ENCODE peak calls at places on chromosomes 7 and 10, in seven cellular contexts. One of them, this sample, is unnamed.

GRCh38 chr7:85125679-85126078 is 61.2 kb downstream of the SEMA3D start:
- DNase-seq in esophagus squamous epithelium: no peak
- DNase-seq in CD8-positive, alpha-beta T cell: no peak
- DNase-seq in heart left ventricle: no peak
- DNase-seq in cardiac muscle cell: no peak
- DNase-seq in HCT116: no peak
- DNase-seq in stomach: no peak
- DNase-seq in this sample: no peak

GRCh38 chr7:74066626-74067025 is 17.0 kb upstream of the LIMK1 start:
- DNase-seq in esophagus squamous epithelium: no peak
- DNase-seq in CD8-positive, alpha-beta T cell: no peak
- DNase-seq in heart left ventricle: peak; percentile 26
- DNase-seq in cardiac muscle cell: no peak
- DNase-seq in HCT116: no peak
- DNase-seq in stomach: no peak
- DNase-seq in this sample: no peak

GRCh38 chr7:26550492-26550891 is 258.8 kb downstream of the SNX10 start:
- DNase-seq in esophagus squamous epithelium: no peak
- DNase-seq in CD8-positive, alpha-beta T cell: no peak
- DNase-seq in heart left ventricle: no peak
- DNase-seq in cardiac muscle cell: no peak
- DNase-seq in HCT116: no peak
- DNase-seq in stomach: no peak
- DNase-seq in this sample: no peak

GRCh38 chr10:44520651-44521050 is 135.8 kb upstream of the CXCL12 start:
- DNase-seq in esophagus squamous epithelium: no peak
- DNase-seq in CD8-positive, alpha-beta T cell: no peak
- DNase-seq in heart left ventricle: no peak
- DNase-seq in cardiac muscle cell: no peak
- DNase-seq in HCT116: no peak
- DNase-seq in stomach: no peak
- DNase-seq in this sample: no peak

GRCh38 chr10:99941942-99942835 is 67.6 kb downstream of the DNMBP start:
- DNase-seq in esophagus squamous epithelium: no peak
- DNase-seq in CD8-positive, alpha-beta T cell: no peak
- DNase-seq in heart left ventricle: no peak
- DNase-seq in cardiac muscle cell: peak; percentile 79
- DNase-seq in HCT116: no peak
- DNase-seq in stomach: no peak
- DNase-seq in this sample: no peak

GRCh38 chr10:122132882-122133634 is 138.0 kb upstream of the BTBD16 start:
- DNase-seq in esophagus squamous epithelium: no peak
- DNase-seq in CD8-positive, alpha-beta T cell: no peak
- DNase-seq in heart left ventricle: no peak
- DNase-seq in cardiac muscle cell: no peak
- DNase-seq in HCT116: no peak
- DNase-seq in stomach: no peak
- DNase-seq in this sample: no peak

GRCh38 chr10:119409906-119410305 is 132.6 kb downstream of the RGS10 start:
- DNase-seq in esophagus squamous epithelium: no peak
- DNase-seq in CD8-positive, alpha-beta T cell: no peak
- DNase-seq in heart left ventricle: peak; percentile 89
- DNase-seq in cardiac muscle cell: no peak
- DNase-seq in HCT116: no peak
- DNase-seq in stomach: peak; percentile 58
- DNase-seq in this sample: no peak

GRCh38 chr10:110783509-110784103 is 88.1 kb upstream of the PDCD4 start:
- DNase-seq in esophagus squamous epithelium: no peak
- DNase-seq in CD8-positive, alpha-beta T cell: peak; percentile 90
- DNase-seq in heart left ventricle: no peak
- DNase-seq in cardiac muscle cell: no peak
- DNase-seq in HCT116: no peak
- DNase-seq in stomach: no peak
- DNase-seq in this sample: no peak

GRCh38 chr10:116918583-116918982 is 69.3 kb downstream of the ENO4 start:
- DNase-seq in esophagus squamous epithelium: no peak
- DNase-seq in CD8-positive, alpha-beta T cell: no peak
- DNase-seq in heart left ventricle: no peak
- DNase-seq in cardiac muscle cell: no peak
- DNase-seq in HCT116: no peak
- DNase-seq in stomach: no peak
- DNase-seq in this sample: no peak

GRCh38 chr10:30476511-30476910 is 42.5 kb downstream of the MAP3K8 start:
- DNase-seq in esophagus squamous epithelium: no peak
- DNase-seq in CD8-positive, alpha-beta T cell: no peak
- DNase-seq in heart left ventricle: no peak
- DNase-seq in cardiac muscle cell: no peak
- DNase-seq in HCT116: no peak
- DNase-seq in stomach: no peak
- DNase-seq in this sample: no peak

GRCh38 chr7:72925546-72926120 is 738 bp downstream of the POM121 start:
- DNase-seq in esophagus squamous epithelium: no peak
- DNase-seq in CD8-positive, alpha-beta T cell: no peak
- DNase-seq in heart left ventricle: no peak
- DNase-seq in cardiac muscle cell: peak; percentile 6
- DNase-seq in HCT116: no peak
- DNase-seq in stomach: no peak
- DNase-seq in this sample: no peak

GRCh38 chr7:17062433-17063383 is 180.9 kb upstream of the AGR3 start:
- DNase-seq in esophagus squamous epithelium: no peak
- DNase-seq in CD8-positive, alpha-beta T cell: no peak
- DNase-seq in heart left ventricle: no peak
- DNase-seq in cardiac muscle cell: no peak
- DNase-seq in HCT116: no peak
- DNase-seq in stomach: no peak
- DNase-seq in this sample: no peak

DNA sequence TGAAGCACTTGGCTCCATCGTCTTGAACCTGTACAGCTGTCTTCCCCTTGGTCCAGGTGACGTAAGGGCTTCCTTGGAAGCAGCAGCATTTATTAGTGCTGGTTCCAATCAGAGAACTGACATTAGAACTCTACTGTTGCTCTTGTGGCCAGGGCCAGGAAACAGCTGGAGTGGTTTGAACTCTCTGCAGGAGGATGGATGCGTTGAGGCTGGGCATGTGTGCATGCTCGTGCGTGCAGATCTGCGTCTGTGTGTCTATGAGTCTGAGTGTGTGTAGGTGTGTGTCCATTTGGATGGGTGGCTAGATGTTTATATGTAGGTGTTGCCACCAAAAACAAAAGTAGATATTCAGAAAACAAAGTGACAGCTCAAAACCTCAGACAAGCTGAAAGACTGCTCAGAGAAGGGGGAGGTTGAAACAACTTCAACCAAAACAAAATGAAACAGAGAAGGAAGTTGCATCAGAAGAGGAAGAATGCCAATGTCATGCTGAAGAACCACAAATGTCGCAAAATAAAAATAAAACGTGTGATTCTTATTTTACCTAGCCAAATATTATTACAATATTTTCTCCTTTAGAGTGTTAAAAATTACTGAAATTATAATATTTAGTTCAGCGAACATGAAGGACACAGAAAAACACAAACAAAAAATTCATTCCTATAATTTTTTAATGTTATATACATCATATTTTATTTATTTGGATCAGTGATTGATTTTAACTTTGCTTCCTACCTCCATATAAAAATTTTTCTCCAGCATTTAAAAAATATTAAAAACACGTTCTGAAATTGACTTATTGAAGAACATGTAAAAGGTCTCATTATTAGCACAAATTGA is 96.1 kb upstream of the MKLN1 start:
- DNase-seq in esophagus squamous epithelium: no peak
- DNase-seq in CD8-positive, alpha-beta T cell: peak; percentile 86
- DNase-seq in heart left ventricle: no peak
- DNase-seq in cardiac muscle cell: no peak
- DNase-seq in HCT116: no peak
- DNase-seq in stomach: peak; percentile 31
- DNase-seq in this sample: no peak
- H3K4me1 ChIP-seq in esophagus squamous epithelium: peaks cover 4% of the 10 kb centered on the region
- H3K4me1 ChIP-seq in CD8-positive, alpha-beta T cell: peaks cover 32% of the 10 kb centered on the region
- H3K4me1 ChIP-seq in heart left ventricle: peaks cover 21% of the 10 kb centered on the region
- H3K4me1 ChIP-seq in cardiac muscle cell: no peaks in the 10 kb centered on the region
- H3K4me1 ChIP-seq in HCT116: peaks cover 14% of the 10 kb centered on the region
- H3K4me1 ChIP-seq in stomach: no peaks in the 10 kb centered on the region
- H3K4me1 ChIP-seq in this sample: peaks cover 12% of the 10 kb centered on the region

DNA sequence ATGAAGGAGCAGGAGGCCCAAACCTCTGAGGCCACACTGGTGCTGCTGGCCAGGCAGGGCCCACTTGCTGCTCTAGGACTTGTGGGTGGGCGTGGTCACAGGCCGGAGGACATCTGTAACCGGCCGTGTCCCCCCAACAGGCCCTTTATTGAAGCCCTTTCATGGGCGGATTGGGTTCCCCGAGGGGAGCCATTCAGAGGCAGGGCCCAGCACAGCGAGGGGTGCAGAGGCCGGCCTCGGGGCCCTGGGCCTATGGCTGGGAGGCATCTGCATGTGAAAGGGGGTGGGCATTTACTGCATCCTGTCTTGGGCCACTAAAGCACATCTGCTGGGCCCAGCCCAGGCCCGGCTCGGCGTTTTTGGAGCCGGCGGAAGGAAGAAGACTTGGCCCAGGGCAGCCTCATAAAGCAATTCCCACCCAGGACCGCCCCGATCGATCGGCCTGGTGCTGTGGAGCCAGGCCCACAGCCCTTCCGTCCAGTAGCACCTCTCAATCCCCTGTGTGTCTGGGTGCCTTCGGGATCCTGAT is 8.4 kb downstream of the LHPP start:
- DNase-seq in esophagus squamous epithelium: no peak
- DNase-seq in CD8-positive, alpha-beta T cell: no peak
- DNase-seq in heart left ventricle: no peak
- DNase-seq in cardiac muscle cell: no peak
- DNase-seq in HCT116: no peak
- DNase-seq in stomach: no peak
- DNase-seq in this sample: no peak
- H3K4me3 ChIP-seq in esophagus squamous epithelium: no peak overlapping the region
- H3K4me3 ChIP-seq in CD8-positive, alpha-beta T cell: no peak overlapping the region
- H3K4me3 ChIP-seq in heart left ventricle: no peak overlapping the region
- H3K4me3 ChIP-seq in cardiac muscle cell: no peak overlapping the region
- H3K4me3 ChIP-seq in HCT116: no peak overlapping the region
- H3K4me3 ChIP-seq in stomach: no peak overlapping the region
- H3K4me3 ChIP-seq in this sample: no peak overlapping the region

GRCh38 chr10:113977174-113977573 is 66.5 kb upstream of the ADRB1 start:
- DNase-seq in esophagus squamous epithelium: no peak
- DNase-seq in CD8-positive, alpha-beta T cell: no peak
- DNase-seq in heart left ventricle: no peak
- DNase-seq in cardiac muscle cell: no peak
- DNase-seq in HCT116: no peak
- DNase-seq in stomach: no peak
- DNase-seq in this sample: no peak
- TF ChIP-seq CTCF in esophagus squamous epithelium: no peak
- TF ChIP-seq CTCF in CD8-positive, alpha-beta T cell: no peak
- TF ChIP-seq CTCF in heart left ventricle: no peak
- TF ChIP-seq CTCF in cardiac muscle cell: no peak
- TF ChIP-seq CTCF in HCT116: no peak
- TF ChIP-seq CTCF in stomach: no peak
- TF ChIP-seq CTCF in this sample: no peak

GRCh38 chr7:818031-818699 is 14.1 kb upstream of the SUN1 start:
- DNase-seq in esophagus squamous epithelium: no peak
- DNase-seq in CD8-positive, alpha-beta T cell: no peak
- DNase-seq in heart left ventricle: no peak
- DNase-seq in cardiac muscle cell: no peak
- DNase-seq in HCT116: peak; percentile 36
- DNase-seq in stomach: no peak
- DNase-seq in this sample: no peak
- H3K4me1 ChIP-seq in esophagus squamous epithelium: peaks cover 39% of the 10 kb centered on the region
- H3K4me1 ChIP-seq in CD8-positive, alpha-beta T cell: peaks cover 20% of the 10 kb centered on the region
- H3K4me1 ChIP-seq in heart left ventricle: peaks cover 76% of the 10 kb centered on the region
- H3K4me1 ChIP-seq in cardiac muscle cell: peaks cover 37% of the 10 kb centered on the region
- H3K4me1 ChIP-seq in HCT116: peaks cover 47% of the 10 kb centered on the region
- H3K4me1 ChIP-seq in stomach: peaks cover 32% of the 10 kb centered on the region
- H3K4me1 ChIP-seq in this sample: peaks cover 15% of the 10 kb centered on the region

GRCh38 chr10:35638116-35638515 is 4.0 kb downstream of the FZD8 start:
- DNase-seq in esophagus squamous epithelium: no peak
- DNase-seq in CD8-positive, alpha-beta T cell: no peak
- DNase-seq in heart left ventricle: no peak
- DNase-seq in cardiac muscle cell: no peak
- DNase-seq in HCT116: no peak
- DNase-seq in stomach: no peak
- DNase-seq in this sample: no peak

GRCh38 chr10:35640474-35640873 is 1.6 kb downstream of the FZD8 start:
- DNase-seq in esophagus squamous epithelium: no peak
- DNase-seq in CD8-positive, alpha-beta T cell: no peak
- DNase-seq in heart left ventricle: peak; percentile 85
- DNase-seq in cardiac muscle cell: peak; percentile 87
- DNase-seq in HCT116: no peak
- DNase-seq in stomach: peak; percentile 69
- DNase-seq in this sample: peak; percentile 67

GRCh38 chr10:35639651-35640311 is 2.3 kb downstream of the FZD8 start:
- DNase-seq in esophagus squamous epithelium: no peak
- DNase-seq in CD8-positive, alpha-beta T cell: no peak
- DNase-seq in heart left ventricle: no peak
- DNase-seq in cardiac muscle cell: peak; percentile 56
- DNase-seq in HCT116: no peak
- DNase-seq in stomach: peak; percentile 33
- DNase-seq in this sample: no peak

GRCh38 chr10:35637456-35637855 is 4.6 kb downstream of the FZD8 start:
- DNase-seq in esophagus squamous epithelium: no peak
- DNase-seq in CD8-positive, alpha-beta T cell: no peak
- DNase-seq in heart left ventricle: no peak
- DNase-seq in cardiac muscle cell: peak; percentile 65
- DNase-seq in HCT116: no peak
- DNase-seq in stomach: no peak
- DNase-seq in this sample: no peak

DNA sequence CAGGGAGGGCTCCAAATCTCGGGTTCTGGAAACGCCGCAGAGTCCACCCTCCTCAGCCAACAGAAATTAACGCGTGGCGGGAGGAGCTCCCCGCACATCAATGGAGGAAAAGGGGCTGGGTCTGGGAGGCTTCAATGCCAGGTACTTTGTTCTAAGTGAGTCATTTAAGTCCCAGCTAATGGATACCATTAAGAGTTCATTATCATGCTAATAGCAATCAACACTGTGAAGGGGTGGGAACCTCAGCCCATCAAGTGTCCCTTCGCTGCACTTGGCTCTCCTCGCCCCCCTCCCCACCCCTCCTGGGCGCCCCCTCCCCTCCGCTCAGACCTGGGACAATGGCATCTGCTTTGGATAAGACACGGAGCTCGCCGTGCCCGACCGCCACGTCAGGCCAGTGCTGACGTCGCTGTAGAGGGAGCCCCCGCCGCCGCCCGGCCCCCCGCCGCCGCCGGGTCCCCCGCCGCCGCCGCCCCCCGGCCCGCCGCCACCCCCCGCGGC is 3.0 kb downstream of the FZD8 start:
- DNase-seq in esophagus squamous epithelium: no peak
- DNase-seq in CD8-positive, alpha-beta T cell: no peak
- DNase-seq in heart left ventricle: no peak
- DNase-seq in cardiac muscle cell: peak; percentile 60
- DNase-seq in HCT116: no peak
- DNase-seq in stomach: no peak
- DNase-seq in this sample: no peak
- H3K4me3 ChIP-seq in esophagus squamous epithelium: no peak overlapping the region
- H3K4me3 ChIP-seq in CD8-positive, alpha-beta T cell: no peak overlapping the region
- H3K4me3 ChIP-seq in heart left ventricle: no peak overlapping the region
- H3K4me3 ChIP-seq in cardiac muscle cell: peak overlapping the region; percentile 33
- H3K4me3 ChIP-seq in HCT116: no peak overlapping the region
- H3K4me3 ChIP-seq in stomach: peak overlapping the region; percentile 48
- H3K4me3 ChIP-seq in this sample: peak overlapping the region; percentile 1

DNA sequence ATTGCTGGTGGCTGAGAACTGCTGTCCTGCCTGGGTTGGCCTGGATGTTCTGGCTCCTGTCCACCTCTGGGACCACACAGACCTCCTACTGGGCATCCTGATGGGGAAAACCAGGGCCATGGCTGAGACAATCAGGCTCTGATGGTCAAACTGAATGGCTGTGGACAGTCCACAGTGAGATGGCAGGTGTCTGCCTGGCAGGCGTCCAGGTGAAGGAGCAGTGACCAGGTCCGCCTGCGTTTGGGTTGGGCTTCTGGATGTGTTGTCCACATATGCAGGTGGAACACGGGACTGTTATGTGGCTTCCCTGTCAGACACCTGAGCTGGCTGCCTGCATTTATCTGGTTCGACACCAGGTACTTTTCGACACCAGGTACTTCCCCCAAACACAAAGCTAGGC is 241.7 kb downstream of the BUB3 start:
- DNase-seq in esophagus squamous epithelium: no peak
- DNase-seq in CD8-positive, alpha-beta T cell: no peak
- DNase-seq in heart left ventricle: no peak
- DNase-seq in cardiac muscle cell: no peak
- DNase-seq in HCT116: no peak
- DNase-seq in stomach: no peak
- DNase-seq in this sample: no peak
- TF ChIP-seq CTCF in esophagus squamous epithelium: no peak
- TF ChIP-seq CTCF in CD8-positive, alpha-beta T cell: no peak
- TF ChIP-seq CTCF in heart left ventricle: no peak
- TF ChIP-seq CTCF in cardiac muscle cell: no peak
- TF ChIP-seq CTCF in HCT116: no peak
- TF ChIP-seq CTCF in stomach: no peak
- TF ChIP-seq CTCF in this sample: no peak